ENCODE peak calls at places on chromosome 9, in five cellular contexts. O is H1, H is mesenchymal stem cell, U is neuronal stem cell, M is H9. K is an unnamed sample.

GRCh38 chr9:135033487-135033886 is 54.0 kb upstream of the OLFM1 start:
- DNase-seq in U (no peak), O (no peak), M (no peak), H (no peak), K (no peak)

GRCh38 chr9:6920040-6920439 is 162.3 kb downstream of the KDM4C start:
- DNase-seq in H (no peak), O (no peak), U (no peak), M (no peak), K (no peak)

GRCh38 chr9:137416563-137417151 is 6.3 kb downstream of the EXD3 start:
- DNase-seq in O (no peak), H (no peak), U (no peak), M (peak), K (no peak)

GRCh38 chr9:14314424-14314928 is 535 bp upstream of the NFIB start:
- DNase-seq in O (no peak), H (peak), M (peak), U (no peak), K (peak)

GRCh38 chr9:106728860-106729259 is 134.1 kb upstream of the ZNF462 start:
- DNase-seq in U (no peak), M (no peak), H (no peak), O (no peak), K (no peak)

GRCh38 chr9:114606597-114607207 is 4.4 kb upstream of the TMEM268 start:
- DNase-seq in U (no peak), H (peak), M (no peak), O (no peak), K (no peak)

GRCh38 chr9:133509179-133510083 is 15.3 kb downstream of the MYMK start:
- DNase-seq in O (no peak), M (peak), U (no peak), H (peak), K (no peak)

GRCh38 chr9:127166651-127167524 is 44.5 kb upstream of the ANGPTL2 start:
- DNase-seq in O (no peak), M (peak), H (no peak), U (no peak), K (no peak)

GRCh38 chr9:111743275-111743674 is 51.5 kb downstream of the SHOC1 start:
- DNase-seq in U (no peak), O (no peak), M (no peak), H (peak), K (peak)

GRCh38 chr9:34611811-34612787 is at the start of gene RPP25L:
- DNase-seq in M (peak), H (peak), O (peak), U (peak), K (peak)

GRCh38 chr9:112037281-112038016 is 137.6 kb downstream of the SUSD1 start:
- DNase-seq in O (no peak), M (no peak), H (peak), U (peak), K (peak)

GRCh38 chr9:129270903-129271431 is 92.9 kb upstream of the IER5L start:
- DNase-seq in M (no peak), H (peak), O (no peak), U (no peak), K (no peak)

GRCh38 chr9:118209343-118209742 is 505.1 kb downstream of the TLR4 start:
- DNase-seq in H (no peak), O (no peak), U (no peak), M (no peak), K (no peak)

GRCh38 chr9:21027295-21027694 is 4.1 kb downstream of the HACD4 start:
- DNase-seq in H (peak), U (no peak), O (no peak), M (no peak), K (peak)

GRCh38 chr9:78997296-78997695 is 574.5 kb upstream of the TLE4 start:
- DNase-seq in O (no peak), H (no peak), M (no peak), U (no peak), K (no peak)

GRCh38 chr9:78811562-78812276 is 514.8 kb downstream of the PSAT1 start:
- DNase-seq in M (no peak), O (no peak), U (no peak), H (no peak), K (no peak)

GRCh38 chr9:96777539-96777864 is 385 bp downstream of the ZNF510 start:
- DNase-seq in H (no peak), O (no peak), U (no peak), M (no peak), K (no peak)
- H3K18ac ChIP-seq in H (peak), O (no peak), U (peak), M (no peak), K (no peak)

GRCh38 chr9:98229090-98229395 is 26.4 kb downstream of the TBC1D2 start:
- DNase-seq in H (no peak), U (no peak), M (no peak), O (no peak), K (no peak)
- H2BK12ac ChIP-seq in H (no peak), U (no peak), M (no peak), O (no peak), K (no peak)

GRCh38 chr9:68779558-68780376 is 74.7 kb downstream of the PIP5K1B start:
- DNase-seq in U (peak), O (peak), H (peak), M (peak), K (peak)
- H3K18ac ChIP-seq in U (peak), O (peak), H (peak), M (peak), K (peak)

GRCh38 chr9:24936117-24936516 is 390.4 kb upstream of the IZUMO3 start:
- DNase-seq in O (no peak), U (no peak), H (no peak), M (no peak), K (no peak)

GRCh38 chr9:24931894-24932293 is 386.2 kb upstream of the IZUMO3 start:
- DNase-seq in M (no peak), H (no peak), O (no peak), U (no peak), K (no peak)

DNA sequence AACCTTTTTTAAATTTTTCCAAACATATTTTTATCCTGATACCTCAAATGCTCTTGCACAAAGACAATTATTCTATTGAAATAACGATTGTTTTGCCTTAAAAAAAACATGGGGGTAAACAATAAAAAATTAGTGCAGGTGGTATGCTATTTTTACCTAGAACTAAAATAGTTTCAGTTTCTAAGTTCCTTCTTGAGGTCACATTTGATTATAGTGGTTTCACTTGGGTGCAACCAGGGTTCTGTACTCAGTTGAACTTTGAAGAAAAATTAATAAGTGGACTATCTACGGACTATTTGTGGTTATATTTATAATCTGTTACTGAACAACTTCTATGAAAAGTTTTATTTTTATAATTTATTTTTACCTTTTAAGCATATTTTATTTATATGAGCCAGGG is 387.1 kb upstream of the IZUMO3 start:
- DNase-seq in U (no peak), M (no peak), O (no peak), H (no peak), K (no peak)
- H2BK12ac ChIP-seq in U (no peak), M (no peak), O (no peak), H (no peak), K (no peak)

GRCh38 chr9:95025213-95026170 is 292.0 kb downstream of the FANCC start:
- DNase-seq in U (no peak), M (no peak), O (no peak), H (peak), K (peak)
- H3K18ac ChIP-seq in U (no peak), M (no peak), O (no peak), H (peak), K (peak)

DNA sequence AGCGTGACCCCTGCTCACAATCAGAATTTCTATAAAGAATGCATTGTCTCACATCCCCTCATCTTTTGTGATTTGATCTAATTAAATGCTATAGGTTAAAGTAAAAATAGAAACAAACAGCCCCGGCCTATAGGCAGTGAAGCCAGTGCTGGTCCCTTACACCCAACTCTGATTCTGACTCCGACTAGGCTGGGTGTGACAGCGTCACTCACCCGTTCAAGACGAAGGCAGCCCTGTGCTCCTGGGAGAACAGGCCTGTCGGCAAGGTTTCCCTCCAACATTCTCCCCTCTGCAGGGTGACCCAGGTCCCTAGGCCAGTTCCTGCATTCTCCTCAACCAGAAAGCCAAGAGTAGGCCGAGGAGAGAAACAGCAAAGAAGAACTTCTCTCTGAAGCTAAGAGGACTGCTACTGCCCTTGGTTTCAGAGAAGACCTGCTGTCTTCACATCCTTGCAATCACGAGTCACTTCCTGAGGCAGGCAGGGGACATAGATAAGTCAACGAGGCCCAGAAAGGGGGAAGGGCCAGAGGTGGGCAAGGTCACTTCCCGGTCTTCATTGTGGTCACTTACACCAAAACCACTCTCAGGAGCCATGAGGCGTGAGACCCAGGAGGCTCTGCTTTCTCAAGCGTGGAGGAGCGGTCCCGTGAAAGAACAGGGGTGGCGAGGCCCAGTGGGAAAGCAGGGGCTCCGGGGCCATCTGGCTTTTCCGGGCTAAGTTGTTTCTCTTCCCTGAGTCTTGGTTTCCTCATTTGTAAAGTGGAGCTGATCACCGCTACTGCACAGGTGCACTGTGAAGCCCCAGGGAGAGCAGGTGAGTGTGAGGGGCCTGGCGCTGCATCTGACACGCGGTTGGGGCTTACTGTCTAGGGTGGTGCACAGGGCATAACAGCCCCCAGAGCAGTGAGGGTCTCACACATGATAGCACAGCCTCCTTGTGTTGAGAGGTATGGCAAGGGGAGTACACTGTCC is 200.8 kb downstream of the CRB2 start:
- DNase-seq in U (no peak), H (no peak), O (no peak), M (no peak), K (no peak)
- H2BK12ac ChIP-seq in U (no peak), H (no peak), O (no peak), M (no peak), K (no peak)

GRCh38 chr9:17315341-17315740 is 180.5 kb downstream of the CNTLN start:
- DNase-seq in M (no peak), O (no peak), U (no peak), H (no peak), K (no peak)
- H3K18ac ChIP-seq in M (no peak), O (no peak), U (no peak), H (no peak), K (no peak)

DNA sequence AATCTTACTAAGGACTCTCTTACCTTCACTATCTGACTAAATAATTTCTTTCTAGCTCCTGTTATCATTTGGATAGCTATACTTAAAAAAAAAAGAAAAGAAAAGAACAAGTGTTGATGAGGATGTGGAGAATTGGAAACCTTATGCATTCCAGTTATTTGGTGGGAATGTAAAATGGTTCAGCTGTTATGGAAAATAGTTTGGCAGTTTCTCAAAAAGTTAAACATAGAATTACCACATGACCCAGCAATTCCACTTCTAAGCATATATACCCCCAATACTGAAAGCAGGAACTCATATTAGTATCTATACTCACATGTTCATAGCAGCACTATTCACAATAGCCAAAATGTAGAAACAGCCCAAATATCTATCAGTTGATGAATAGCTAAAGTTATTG is 61.1 kb downstream of the GNA14 start:
- DNase-seq in U (no peak), O (no peak), M (no peak), H (no peak), K (no peak)
- H2BK12ac ChIP-seq in U (no peak), O (no peak), M (no peak), H (no peak), K (no peak)

GRCh38 chr9:95458666-95459065 is 58.1 kb downstream of the PTCH1 start:
- DNase-seq in M (no peak), H (peak), O (no peak), U (no peak), K (no peak)
- H3K18ac ChIP-seq in M (no peak), H (peak), O (no peak), U (no peak), K (no peak)